ENCODE peak calls at places on chromosomes 1 and 21, in four cellular contexts. G is HepG2, J is HCT116, F is K562. I is an unnamed sample.

GRCh38 chr1:156852414-156852874 is 6.5 kb downstream of the INSRR start:
- DNase-seq in G (peak; percentile 48), J (no peak), F (no peak), I (no peak)

GRCh38 chr1:222387020-222387816 is 160.7 kb downstream of the HHIPL2 start:
- DNase-seq in G (peak; percentile 21), J (peak; percentile 16), F (peak; percentile 58), I (peak; percentile 2)

GRCh38 chr1:35287807-35288640 is 19.5 kb downstream of the ZMYM4 start:
- DNase-seq in G (no peak), J (no peak), F (no peak), I (no peak)

GRCh38 chr21:45010860-45011259 is 63.5 kb upstream of the ADARB1 start:
- DNase-seq in G (no peak), J (no peak), F (no peak), I (no peak)

GRCh38 chr1:232769718-232770117 is 35.5 kb upstream of the MAP10 start:
- DNase-seq in G (no peak), J (no peak), F (no peak), I (no peak)

GRCh38 chr1:85502625-85503083 is 37.7 kb upstream of the DDAH1 start:
- DNase-seq in G (peak; percentile 70), J (peak; percentile 59), F (no peak), I (no peak)

GRCh38 chr1:154999651-155000474 is 2.7 kb upstream of the ZBTB7B start:
- DNase-seq in G (peak; percentile 41), J (no peak), F (peak; percentile 80), I (no peak)

GRCh38 chr1:204041232-204041767 is 31.6 kb upstream of the SOX13 start:
- DNase-seq in G (no peak), J (no peak), F (no peak), I (no peak)

GRCh38 chr1:23133587-23133986 is 35.1 kb downstream of the LUZP1 start:
- DNase-seq in G (no peak), J (no peak), F (no peak), I (no peak)

GRCh38 chr1:3323021-3323790 is 131.3 kb upstream of the ARHGEF16 start:
- DNase-seq in G (peak; percentile 37), J (no peak), F (no peak), I (no peak)

GRCh38 chr1:51976831-51977602 is 13.5 kb downstream of the RAB3B start:
- DNase-seq in G (peak; percentile 72), J (no peak), F (no peak), I (no peak)
- TF ChIP-seq TCF7L2 in G (no peak), J (no peak), F (no peak), I (no peak)

GRCh38 chr1:30877205-30877912 is 31.2 kb downstream of the SDC3 start:
- DNase-seq in G (no peak), J (no peak), F (no peak), I (no peak)

GRCh38 chr1:30875197-30875596 is 33.4 kb downstream of the SDC3 start:
- DNase-seq in G (no peak), J (no peak), F (no peak), I (no peak)

GRCh38 chr1:30875916-30876315 is 32.6 kb downstream of the SDC3 start:
- DNase-seq in G (no peak), J (no peak), F (no peak), I (no peak)

GRCh38 chr1:30878016-30878415 is 30.5 kb downstream of the SDC3 start:
- DNase-seq in G (no peak), J (no peak), F (no peak), I (no peak)

GRCh38 chr1:30876451-30877204 is 31.9 kb downstream of the SDC3 start:
- DNase-seq in G (no peak), J (no peak), F (no peak), I (no peak)
- TF ChIP-seq SIN3A in G (no peak), J (no peak), F (no peak), I (no peak)

DNA sequence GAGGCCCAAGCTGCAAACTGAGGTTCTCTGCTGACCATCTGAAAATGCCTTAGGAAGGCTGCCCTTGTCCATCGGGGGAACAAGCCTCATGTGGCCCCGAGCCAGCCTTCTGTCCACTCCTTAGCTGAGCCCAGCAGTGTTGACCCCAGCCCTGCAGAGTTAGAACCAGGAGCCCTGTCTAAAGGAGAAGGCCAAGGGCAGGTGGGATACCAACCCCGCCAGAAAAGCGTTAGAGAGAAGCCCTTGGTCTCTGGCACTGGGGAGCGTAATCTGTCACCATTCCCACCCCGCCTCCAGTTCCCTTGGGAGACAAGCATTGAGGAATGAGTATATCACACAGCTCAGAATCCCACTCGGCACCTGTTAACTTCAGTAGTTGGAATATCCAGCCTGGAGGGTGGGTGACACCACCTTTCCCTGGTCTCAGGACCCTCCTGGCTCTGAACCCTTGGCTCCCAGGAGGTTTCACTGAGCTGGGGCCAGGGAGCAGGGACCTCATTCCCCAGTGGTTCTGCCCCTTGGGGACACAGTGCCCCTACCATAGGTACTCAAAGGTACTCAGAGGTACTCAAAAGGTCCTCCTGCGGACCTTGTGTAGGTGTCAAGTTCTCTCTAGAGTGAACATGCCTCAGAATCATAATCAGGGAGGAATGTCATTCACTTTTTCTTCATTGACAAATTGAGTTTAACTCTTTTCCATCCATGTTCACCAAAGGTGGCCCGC is 16.4 kb downstream of the ETS2 start:
- DNase-seq in G (no peak), J (no peak), F (no peak), I (no peak)
- TF ChIP-seq TCF7L2 in G (no peak), J (no peak), F (no peak), I (no peak)

GRCh38 chr1:29670752-29671151 is 434.4 kb downstream of the PTPRU start:
- DNase-seq in G (no peak), J (no peak), F (no peak), I (no peak)
- TF ChIP-seq SIN3A in G (no peak), J (no peak), F (no peak), I (no peak)